ENCODE peak calls at places on chromosomes 12 and 14, in five cellular contexts. O is neural progenitor cell, U is lung, K is psoas muscle, Z is colonic mucosa. G is an unnamed sample.

GRCh38 chr12:100473716-100474150 is at the start of gene NR1H4:
- DNase-seq in O (no peak), U (no peak), K (no peak), Z (no peak), G (peak; percentile 70)

GRCh38 chr12:20063116-20063515 is 305.2 kb upstream of the PDE3A start:
- DNase-seq in O (no peak), U (no peak), K (no peak), Z (no peak), G (no peak)

GRCh38 chr14:73059326-73059725 is 992 bp downstream of the RBM25 start:
- DNase-seq in O (no peak), U (no peak), K (no peak), Z (no peak), G (peak; percentile 10)

GRCh38 chr12:132729541-132730320 is 19.1 kb downstream of the PGAM5 start:
- DNase-seq in O (no peak), U (no peak), K (no peak), Z (no peak), G (no peak)

GRCh38 chr14:45253070-45253753 is at the start of gene MIS18BP1:
- DNase-seq in O (peak; percentile 98), U (peak; percentile 97), K (peak; percentile 96), Z (peak; percentile 97), G (peak; percentile 97)

GRCh38 chr12:9796916-9797315 is 30.4 kb upstream of the KLRF1 start:
- DNase-seq in O (no peak), U (no peak), K (no peak), Z (no peak), G (no peak)

GRCh38 chr12:132244724-132245295 is 84.6 kb downstream of the GALNT9 start:
- DNase-seq in O (no peak), U (no peak), K (no peak), Z (no peak), G (no peak)

GRCh38 chr14:56199095-56199975 is 81.1 kb downstream of the PELI2 start:
- DNase-seq in O (no peak), U (no peak), K (no peak), Z (no peak), G (peak; percentile 27)

GRCh38 chr12:4441355-4442330 is 4.0 kb downstream of the FGF6 start:
- DNase-seq in O (peak; percentile 62), U (peak; percentile 23), K (no peak), Z (no peak), G (no peak)

GRCh38 chr12:47754126-47754525 is 4.6 kb downstream of the RAPGEF3 start:
- DNase-seq in O (no peak), U (no peak), K (no peak), Z (no peak), G (no peak)
- H3K4me1 ChIP-seq in O (peaks cover 27% of the 10 kb centered on the region), U (peaks cover 26% of the 10 kb centered on the region), K (peaks cover 38% of the 10 kb centered on the region), Z (peaks cover 27% of the 10 kb centered on the region), G (peaks cover 3% of the 10 kb centered on the region)

DNA sequence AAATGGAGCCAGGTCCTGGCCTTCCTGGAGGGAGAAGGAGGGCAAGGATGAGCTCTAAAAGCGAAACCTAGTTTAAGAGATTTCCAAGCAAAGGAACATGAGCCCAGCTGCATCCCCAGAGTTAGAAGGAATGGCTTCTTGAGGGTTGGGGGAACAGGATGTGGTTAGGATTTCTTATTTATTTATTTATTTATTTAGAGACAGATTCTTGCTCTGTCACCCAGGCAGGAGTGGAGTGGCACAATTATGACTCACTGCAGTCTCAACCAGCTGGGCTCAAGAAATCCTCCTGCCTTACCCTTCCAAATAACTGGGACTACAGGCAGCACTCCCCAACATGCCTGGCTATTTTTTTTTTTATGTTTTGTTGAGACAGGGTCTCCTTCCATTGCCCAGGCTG is 25.3 kb upstream of the TMEM106C start:
- DNase-seq in O (no peak), U (no peak), K (no peak), Z (no peak), G (no peak)
- H3K4me1 ChIP-seq in O (no peaks in the 10 kb centered on the region), U (no peaks in the 10 kb centered on the region), K (no peaks in the 10 kb centered on the region), Z (peaks cover 3% of the 10 kb centered on the region), G (peaks cover 5% of the 10 kb centered on the region)

GRCh38 chr12:97556201-97556824 is 93.7 kb downstream of the RMST start:
- DNase-seq in O (peak; percentile 31), U (peak; percentile 60), K (no peak), Z (no peak), G (no peak)
- H3K4me1 ChIP-seq in O (peaks cover 86% of the 10 kb centered on the region), U (no peaks in the 10 kb centered on the region), K (no peaks in the 10 kb centered on the region), Z (no peaks in the 10 kb centered on the region), G (no peaks in the 10 kb centered on the region)

GRCh38 chr14:61335049-61335448 is 13.7 kb downstream of the PRKCH start:
- DNase-seq in O (no peak), U (no peak), K (no peak), Z (no peak), G (no peak)
- H3K4me1 ChIP-seq in O (peaks cover 14% of the 10 kb centered on the region), U (peaks cover 16% of the 10 kb centered on the region), K (no peaks in the 10 kb centered on the region), Z (no peaks in the 10 kb centered on the region), G (no peaks in the 10 kb centered on the region)

GRCh38 chr14:90572461-90573150 is 175.8 kb downstream of the CALM1 start:
- DNase-seq in O (no peak), U (no peak), K (no peak), Z (no peak), G (no peak)
- H3K4me1 ChIP-seq in O (peaks cover 24% of the 10 kb centered on the region), U (no peaks in the 10 kb centered on the region), K (peaks cover 39% of the 10 kb centered on the region), Z (no peaks in the 10 kb centered on the region), G (no peaks in the 10 kb centered on the region)

DNA sequence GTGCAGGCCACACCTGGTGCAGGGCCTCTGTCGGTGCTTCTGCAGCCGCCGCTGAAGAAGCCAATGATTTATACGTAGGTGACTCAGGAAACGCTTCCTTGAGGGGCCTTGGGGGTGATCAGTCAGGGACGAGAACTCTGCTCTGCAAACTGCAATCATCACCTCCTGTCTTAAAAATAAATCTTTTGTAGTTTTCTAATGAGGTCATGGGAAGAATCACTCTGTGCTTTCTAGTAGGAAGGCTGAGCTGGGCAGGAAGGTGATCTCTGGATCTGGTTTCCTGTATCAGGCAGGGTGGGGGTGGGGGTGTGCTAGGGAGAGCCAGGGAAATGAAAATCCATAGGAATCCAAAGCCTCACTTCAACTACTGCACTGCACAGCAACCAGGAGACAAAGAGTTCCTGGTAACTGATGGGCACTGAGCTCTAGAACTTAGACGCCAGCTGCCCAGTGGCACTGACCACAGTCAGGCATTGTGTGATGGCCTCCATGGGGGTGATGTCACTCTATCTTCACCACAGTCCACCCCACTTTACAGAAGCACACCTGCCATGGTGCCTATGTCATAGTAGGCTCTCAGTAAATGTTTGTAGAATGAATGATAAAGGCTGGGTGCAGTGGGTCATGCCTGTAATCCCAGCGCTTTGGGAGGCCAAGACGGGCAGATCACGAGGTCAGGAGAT is 292.4 kb upstream of the PWP1 start:
- DNase-seq in O (no peak), U (no peak), K (no peak), Z (no peak), G (no peak)
- H3K4me1 ChIP-seq in O (peaks cover 7% of the 10 kb centered on the region), U (no peaks in the 10 kb centered on the region), K (no peaks in the 10 kb centered on the region), Z (no peaks in the 10 kb centered on the region), G (no peaks in the 10 kb centered on the region)

DNA sequence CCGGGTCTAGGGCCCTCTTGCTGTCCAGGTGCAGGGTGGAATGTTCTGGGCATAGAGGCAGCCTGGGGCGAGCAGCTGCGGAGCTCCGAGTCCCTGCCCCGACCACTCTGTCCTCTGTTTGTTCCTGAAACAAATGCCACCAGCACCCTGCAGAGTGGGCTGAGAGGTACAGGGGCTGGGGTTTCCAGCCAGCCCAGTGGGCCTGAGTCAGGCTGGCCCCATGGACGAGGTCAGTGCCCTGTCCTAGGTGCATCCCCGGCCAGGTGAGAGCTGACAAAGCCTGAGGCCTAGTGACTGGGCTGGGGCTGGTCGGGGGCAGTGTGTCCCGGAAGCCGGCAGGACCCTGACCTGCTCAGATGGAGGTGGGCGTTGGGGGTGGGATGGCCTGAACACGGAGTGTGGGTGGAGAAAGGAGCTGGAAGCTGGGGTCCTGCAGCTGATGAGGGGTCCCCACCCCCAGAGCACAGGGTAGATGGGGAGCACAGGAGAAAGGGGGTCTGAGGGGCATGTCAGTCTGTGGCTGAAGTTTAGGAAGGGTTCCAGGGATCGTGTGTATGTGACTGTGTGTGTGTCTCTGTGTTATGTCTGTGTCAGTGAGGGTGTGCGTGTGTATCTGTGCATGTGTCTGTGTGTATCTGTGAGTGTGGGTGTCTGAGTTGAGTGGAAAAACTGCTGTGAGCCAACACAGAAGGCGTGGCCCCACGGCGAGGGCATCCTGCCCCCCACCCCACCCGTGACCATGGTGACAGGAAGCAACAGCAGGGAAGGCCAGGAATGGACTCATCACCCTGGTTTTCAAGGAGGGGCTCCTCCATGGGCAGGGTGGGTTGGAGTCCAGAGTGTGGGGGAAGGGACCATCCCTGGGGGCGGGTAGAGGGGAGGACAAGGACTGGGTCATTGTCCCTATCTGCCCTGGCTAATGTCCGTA is 2.4 kb upstream of the CRIP1 start:
- DNase-seq in O (peak; percentile 45), U (no peak), K (peak; percentile 64), Z (peak; percentile 43), G (no peak)
- H3K4me1 ChIP-seq in O (peaks cover 35% of the 10 kb centered on the region), U (peaks cover 44% of the 10 kb centered on the region), K (peaks cover 28% of the 10 kb centered on the region), Z (peaks cover 39% of the 10 kb centered on the region), G (peaks cover 7% of the 10 kb centered on the region)